ENCODE peak calls at places on chromosome 17, in four cellular contexts. D is ovary, F is AG09309, M is cardiac fibroblast. Z is an unnamed sample.

GRCh38 chr17:76173474-76173873 is 32.4 kb upstream of the FOXJ1 start:
- DNase-seq in M (no peak), F (no peak), D (no peak), Z (no peak)

GRCh38 chr17:64784353-64784798 is 122.3 kb upstream of the SMURF2 start:
- DNase-seq in D (no peak), M (no peak), F (no peak), Z (no peak)

GRCh38 chr17:72538921-72539352 is 418.1 kb downstream of the SOX9 start:
- DNase-seq in M (no peak), F (no peak), D (no peak), Z (no peak)

GRCh38 chr17:48603959-48604769 is 622 bp downstream of the HOXB6 start:
- DNase-seq in F (no peak), D (no peak), M (no peak), Z (no peak)

GRCh38 chr17:75906143-75906884 is 1.6 kb upstream of the MRPL38 start:
- DNase-seq in M (no peak), D (no peak), F (no peak), Z (no peak)

GRCh38 chr17:50257574-50258224 is 16.6 kb upstream of the TMEM92 start:
- DNase-seq in M (no peak), F (no peak), D (no peak), Z (no peak)

GRCh38 chr17:40615295-40615988 is 32.2 kb downstream of the SMARCE1 start:
- DNase-seq in D (peak), F (no peak), M (peak), Z (peak)

GRCh38 chr17:11986939-11987329 is 10.3 kb downstream of the ZNF18 start:
- DNase-seq in F (no peak), D (no peak), M (peak), Z (peak)

GRCh38 chr17:56947741-56948140 is 13.1 kb downstream of the COIL start:
- DNase-seq in F (no peak), D (no peak), M (no peak), Z (no peak)

GRCh38 chr17:70523407-70523806 is 354.1 kb downstream of the KCNJ2 start:
- DNase-seq in F (no peak), M (no peak), D (no peak), Z (no peak)

GRCh38 chr17:50511058-50511457 is 2.8 kb downstream of the MYCBPAP start:
- DNase-seq in M (no peak), D (no peak), F (no peak), Z (no peak)

GRCh38 chr17:30780343-30780742 is 44.1 kb downstream of the CRLF3 start:
- DNase-seq in M (no peak), F (no peak), D (no peak), Z (no peak)

GRCh38 chr17:77691216-77692085 is 267.1 kb upstream of the TNRC6C start:
- DNase-seq in F (no peak), D (no peak), M (no peak), Z (no peak)

GRCh38 chr17:7884581-7885356 is 3.8 kb upstream of the CHD3 start:
- DNase-seq in F (no peak), D (peak), M (no peak), Z (no peak)

GRCh38 chr17:74099441-74100340 is 103.8 kb upstream of the RPL38 start:
- DNase-seq in D (no peak), F (no peak), M (no peak), Z (no peak)

GRCh38 chr17:48127371-48128051 is 19.9 kb downstream of the SNX11 start:
- DNase-seq in M (no peak), D (no peak), F (no peak), Z (no peak)

GRCh38 chr17:50265690-50266306 is 8.5 kb upstream of the TMEM92 start:
- DNase-seq in M (no peak), F (no peak), D (no peak), Z (no peak)

GRCh38 chr17:49798182-49798581 is 9.7 kb downstream of the KAT7 start:
- DNase-seq in F (no peak), D (no peak), M (no peak), Z (no peak)

GRCh38 chr17:75032896-75033294 is 13.9 kb downstream of the ATP5PD start:
- DNase-seq in F (no peak), D (peak), M (peak), Z (no peak)

GRCh38 chr17:46841561-46842379 is 9.6 kb upstream of the WNT9B start:
- DNase-seq in F (no peak), D (no peak), M (no peak), Z (no peak)
- TF ChIP-seq CTCF in F (peak), D (no peak), M (peak), Z (peak)

DNA sequence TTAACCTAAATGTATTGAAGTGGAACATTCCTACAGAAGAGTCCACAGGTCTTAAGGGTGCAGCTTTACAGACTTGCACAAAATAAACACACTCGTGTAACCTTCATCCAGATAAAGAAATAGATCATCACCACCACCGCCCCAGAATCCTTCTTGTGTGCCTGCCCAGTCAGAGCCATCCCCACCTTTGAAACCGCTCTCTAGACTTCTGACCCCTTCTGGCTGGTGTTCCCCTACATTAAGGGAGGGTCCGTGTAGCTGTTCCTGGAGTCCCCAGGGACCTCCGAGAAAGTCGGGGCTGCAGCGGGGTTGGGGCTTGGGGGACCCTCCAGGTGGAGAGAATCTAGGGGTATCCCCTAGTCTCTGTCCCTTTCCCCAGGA is 9.4 kb downstream of the TBX4 start:
- DNase-seq in F (no peak), M (no peak), D (no peak), Z (no peak)
- H3K4me3 ChIP-seq in F (no peak), M (no peak), D (no peak), Z (no peak)

DNA sequence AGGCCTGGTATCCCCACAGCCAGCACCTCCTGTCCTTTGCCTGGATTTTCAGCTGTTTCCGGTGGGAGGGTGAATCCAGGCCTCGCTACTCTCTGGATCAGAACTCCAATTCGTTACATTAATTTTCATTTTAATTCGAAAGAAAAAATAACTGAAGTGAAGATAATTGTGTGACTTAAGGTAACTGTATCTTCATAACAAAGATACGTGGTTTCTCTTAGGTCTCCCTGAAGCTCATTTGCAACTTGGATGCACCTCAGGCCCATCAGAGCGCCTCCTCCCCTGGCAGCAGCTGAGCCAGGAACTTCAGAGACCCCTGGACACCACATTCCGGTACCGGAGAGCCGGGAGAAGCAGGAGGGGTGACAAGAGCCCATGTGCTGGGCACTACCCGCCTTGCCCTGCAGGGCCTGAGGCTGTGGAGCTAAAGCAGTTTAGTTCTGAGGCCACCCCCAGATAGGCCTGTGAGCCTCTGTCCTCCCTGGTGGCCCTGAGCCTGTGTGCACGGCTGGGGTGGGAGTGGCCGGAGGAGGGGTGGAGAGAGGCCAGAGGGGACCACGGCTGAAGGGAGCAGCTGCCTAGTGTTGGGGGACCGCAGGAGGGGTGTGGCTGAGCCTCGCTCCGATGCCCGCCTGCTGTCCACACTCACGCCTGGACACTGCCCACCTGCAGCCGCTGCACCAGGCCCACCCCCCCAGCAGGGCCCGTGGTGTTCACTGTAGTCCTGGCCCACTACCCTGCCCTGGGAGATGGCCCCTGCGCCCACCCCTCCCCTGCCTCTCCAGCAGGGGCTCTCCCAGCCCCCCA is 11.4 kb upstream of the DUS1L start:
- DNase-seq in F (no peak), M (no peak), D (no peak), Z (no peak)
- TF ChIP-seq CTCF in F (no peak), M (no peak), D (no peak), Z (no peak)

GRCh38 chr17:4341616-4341977 is 24.9 kb downstream of the UBE2G1 start:
- DNase-seq in M (no peak), F (no peak), D (no peak), Z (no peak)

GRCh38 chr17:4344926-4345325 is 21.5 kb downstream of the UBE2G1 start:
- DNase-seq in M (no peak), D (no peak), F (no peak), Z (no peak)

GRCh38 chr17:4340914-4341615 is 25.4 kb downstream of the UBE2G1 start:
- DNase-seq in F (no peak), D (no peak), M (no peak), Z (no peak)

GRCh38 chr17:4345569-4345968 is 20.9 kb downstream of the UBE2G1 start:
- DNase-seq in M (no peak), F (no peak), D (no peak), Z (no peak)

GRCh38 chr17:4342535-4342934 is 23.9 kb downstream of the UBE2G1 start:
- DNase-seq in D (no peak), M (no peak), F (no peak), Z (no peak)
- H3K4me3 ChIP-seq in D (no peak), M (no peak), F (no peak), Z (no peak)

DNA sequence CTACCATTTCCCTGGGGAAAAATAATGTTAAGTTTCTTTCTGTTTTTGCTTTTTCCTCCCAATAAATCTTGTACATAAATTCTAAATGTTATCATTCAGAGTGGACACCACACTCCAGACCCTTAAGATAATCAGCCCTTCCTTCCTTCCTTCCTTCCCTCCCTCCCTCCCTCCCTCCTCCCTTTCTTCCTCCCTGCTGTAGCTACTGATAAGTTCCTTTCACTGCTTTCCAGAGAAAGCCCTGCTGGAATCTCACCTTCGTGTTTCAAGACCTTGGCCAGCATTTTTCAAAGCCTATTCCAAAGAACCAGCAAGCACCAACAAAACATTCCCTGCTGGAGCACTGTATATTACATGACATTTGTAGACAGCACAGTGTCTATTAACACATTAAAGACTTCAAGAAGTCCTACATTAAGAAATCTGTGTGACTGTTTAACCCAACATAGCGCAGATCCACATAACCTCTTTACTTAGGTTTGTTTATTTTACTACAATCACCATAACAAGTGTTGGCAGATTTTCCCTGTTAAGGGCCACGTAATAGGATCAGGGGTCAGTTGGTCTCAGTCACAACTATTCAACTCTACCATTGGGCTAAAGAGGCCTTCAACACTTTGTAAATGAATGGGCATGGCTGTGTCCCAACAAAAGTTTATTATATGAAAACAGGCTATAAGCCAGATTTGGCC is 51.5 kb upstream of the ADORA2B start:
- DNase-seq in D (no peak), M (peak), F (no peak), Z (no peak)
- TF ChIP-seq CTCF in D (no peak), M (no peak), F (no peak), Z (no peak)

DNA sequence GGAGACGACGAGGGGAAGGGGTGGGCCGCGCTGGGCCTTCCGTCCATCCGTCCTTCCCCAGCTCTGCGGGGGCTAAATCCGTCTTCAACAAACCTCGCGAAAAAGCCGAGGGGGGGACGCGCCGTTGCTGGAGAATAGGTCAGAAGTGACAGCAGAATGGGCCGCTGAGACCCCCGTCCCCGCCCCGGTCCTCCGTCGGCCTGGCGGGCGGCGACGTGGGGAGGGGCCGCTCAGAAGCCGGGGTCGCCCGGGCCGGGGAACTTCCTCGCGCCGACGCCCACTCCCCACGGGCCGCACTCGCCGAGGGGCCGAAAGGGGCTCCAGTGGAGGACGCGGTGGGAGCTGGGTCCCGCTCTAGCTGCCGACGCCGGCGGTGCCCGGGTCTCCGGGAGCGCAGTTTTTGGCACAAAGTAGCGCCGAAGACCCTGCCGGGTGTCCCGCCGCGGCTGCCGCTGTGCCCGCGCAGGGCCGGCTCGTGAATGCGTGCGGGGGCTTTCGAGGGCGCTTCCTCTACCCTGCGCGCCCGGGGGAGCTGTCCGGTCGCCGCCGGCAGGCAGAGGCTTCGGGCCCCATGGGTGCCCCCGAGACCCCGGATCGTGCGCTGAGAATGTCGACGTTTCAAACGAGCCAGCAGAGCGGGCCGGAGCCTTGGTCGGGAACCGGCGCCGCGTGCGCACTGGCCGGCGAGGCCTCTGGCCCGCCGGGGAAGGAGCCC is 46.4 kb upstream of the SLC38A10 start:
- DNase-seq in D (peak), M (peak), F (no peak), Z (no peak)
- H3K4me3 ChIP-seq in D (peak), M (peak), F (no peak), Z (peak)

GRCh38 chr17:34178047-34178446 is 77.0 kb upstream of the CCL2 start:
- DNase-seq in F (no peak), M (peak), D (no peak), Z (no peak)
- TF ChIP-seq CTCF in F (no peak), M (peak), D (no peak), Z (no peak)

DNA sequence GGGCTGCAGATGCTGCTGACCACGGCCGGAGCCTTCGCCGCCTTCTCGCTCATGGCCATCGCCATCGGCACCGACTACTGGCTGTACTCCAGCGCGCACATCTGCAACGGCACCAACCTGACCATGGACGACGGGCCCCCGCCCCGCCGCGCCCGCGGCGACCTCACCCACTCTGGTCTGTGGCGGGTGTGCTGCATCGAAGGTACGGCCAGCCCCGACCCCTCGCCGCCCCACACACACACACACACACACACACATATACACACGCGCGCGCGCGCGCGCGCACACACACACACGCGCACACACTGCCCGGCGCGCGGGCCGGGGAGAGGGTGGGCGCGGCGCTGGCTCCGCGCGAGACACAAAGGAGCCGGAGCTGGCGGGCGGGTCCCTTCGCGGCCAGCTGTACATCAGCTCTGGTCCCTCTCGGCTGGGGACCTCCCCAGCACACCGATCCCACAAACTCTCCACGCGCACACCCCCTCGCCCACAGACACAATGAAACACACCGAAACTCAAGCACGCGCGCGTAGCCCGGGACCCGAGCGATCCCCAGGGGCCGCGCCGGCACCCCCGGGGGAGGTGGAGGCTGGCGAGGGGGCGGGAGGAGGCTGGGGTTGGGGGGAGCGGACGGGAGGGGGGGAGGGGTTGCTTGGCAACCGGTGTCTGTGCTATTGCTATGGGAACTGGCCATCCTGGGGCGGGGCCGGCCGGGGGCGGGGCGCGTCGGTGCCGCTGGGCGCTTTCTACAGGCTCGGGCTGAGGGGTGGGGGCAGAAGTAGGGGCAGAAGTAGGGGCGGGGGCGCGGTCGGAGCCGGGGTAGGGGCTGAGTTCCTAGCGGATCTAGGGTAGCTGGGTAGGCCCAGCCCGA is 658 bp downstream of the CACNG4 start:
- DNase-seq in F (no peak), M (no peak), D (peak), Z (no peak)
- H3K4me3 ChIP-seq in F (no peak), M (peak), D (peak), Z (peak)

GRCh38 chr17:17042381-17042736 is at the start of gene MPRIP:
- DNase-seq in F (no peak), M (no peak), D (no peak), Z (no peak)

GRCh38 chr17:17041571-17042380 is 481 bp upstream of the MPRIP start:
- DNase-seq in F (peak), M (peak), D (peak), Z (peak)

GRCh38 chr17:17042851-17043667 is 802 bp downstream of the MPRIP start:
- DNase-seq in D (peak), M (no peak), F (no peak), Z (peak)

GRCh38 chr17:17044846-17045561 is 2.7 kb downstream of the MPRIP start:
- DNase-seq in D (peak), F (peak), M (peak), Z (peak)

GRCh38 chr17:17043668-17044226 is 1.5 kb downstream of the MPRIP start:
- DNase-seq in F (no peak), M (no peak), D (peak), Z (no peak)
- TF ChIP-seq CTCF in F (no peak), M (no peak), D (no peak), Z (no peak)